ENCODE peak calls at places on chromosomes 4 and X, in ten cellular contexts. One of them, this sample, is unnamed.

GRCh38 chrX:123835661-123836371 is 24.0 kb upstream of the XIAP start:
- DNase-seq in GM23338: no peak
- DNase-seq in KBM-7: no peak
- DNase-seq in HTR-8/SVneo: peak
- DNase-seq in stimulated activated CD4-positive, alpha-beta T cell treated with anti-CD3 and anti-CD28 coated beads, Interleukin-4, amount 100 ng/mL, for 4 hours: no peak
- DNase-seq in hepatocyte: peak
- DNase-seq in activated T-cell treated with anti-CD3 and anti-CD28 coated beads for 48 hours: peak
- DNase-seq in MM.1S: no peak
- DNase-seq in ecto neural progenitor cell: no peak
- DNase-seq in NCI-H345: no peak
- DNase-seq in this sample: no peak

GRCh38 chr4:148654131-148654530 is 211.9 kb upstream of the NR3C2 start:
- DNase-seq in GM23338: no peak
- DNase-seq in KBM-7: no peak
- DNase-seq in HTR-8/SVneo: no peak
- DNase-seq in stimulated activated CD4-positive, alpha-beta T cell treated with anti-CD3 and anti-CD28 coated beads, Interleukin-4, amount 100 ng/mL, for 4 hours: no peak
- DNase-seq in hepatocyte: no peak
- DNase-seq in activated T-cell treated with anti-CD3 and anti-CD28 coated beads for 48 hours: no peak
- DNase-seq in MM.1S: no peak
- DNase-seq in ecto neural progenitor cell: no peak
- DNase-seq in NCI-H345: no peak
- DNase-seq in this sample: no peak

GRCh38 chrX:135340827-135341226 is 31.5 kb downstream of the ETDC start:
- DNase-seq in GM23338: no peak
- DNase-seq in KBM-7: no peak
- DNase-seq in HTR-8/SVneo: no peak
- DNase-seq in stimulated activated CD4-positive, alpha-beta T cell treated with anti-CD3 and anti-CD28 coated beads, Interleukin-4, amount 100 ng/mL, for 4 hours: no peak
- DNase-seq in hepatocyte: no peak
- DNase-seq in activated T-cell treated with anti-CD3 and anti-CD28 coated beads for 48 hours: no peak
- DNase-seq in MM.1S: no peak
- DNase-seq in ecto neural progenitor cell: no peak
- DNase-seq in NCI-H345: no peak
- DNase-seq in this sample: no peak

GRCh38 chrX:47235691-47236103 is 2.9 kb downstream of the USP11 start:
- DNase-seq in GM23338: no peak
- DNase-seq in KBM-7: no peak
- DNase-seq in HTR-8/SVneo: no peak
- DNase-seq in stimulated activated CD4-positive, alpha-beta T cell treated with anti-CD3 and anti-CD28 coated beads, Interleukin-4, amount 100 ng/mL, for 4 hours: no peak
- DNase-seq in hepatocyte: no peak
- DNase-seq in activated T-cell treated with anti-CD3 and anti-CD28 coated beads for 48 hours: no peak
- DNase-seq in MM.1S: no peak
- DNase-seq in ecto neural progenitor cell: no peak
- DNase-seq in NCI-H345: no peak
- DNase-seq in this sample: no peak

GRCh38 chr4:181293541-181293940 is 949.7 kb upstream of the TENM3 start:
- DNase-seq in GM23338: no peak
- DNase-seq in KBM-7: no peak
- DNase-seq in HTR-8/SVneo: no peak
- DNase-seq in stimulated activated CD4-positive, alpha-beta T cell treated with anti-CD3 and anti-CD28 coated beads, Interleukin-4, amount 100 ng/mL, for 4 hours: no peak
- DNase-seq in hepatocyte: no peak
- DNase-seq in activated T-cell treated with anti-CD3 and anti-CD28 coated beads for 48 hours: no peak
- DNase-seq in MM.1S: no peak
- DNase-seq in ecto neural progenitor cell: no peak
- DNase-seq in NCI-H345: no peak
- DNase-seq in this sample: no peak

GRCh38 chrX:74419861-74420193 is 1.5 kb upstream of the SLC16A2 start:
- DNase-seq in GM23338: peak
- DNase-seq in KBM-7: no peak
- DNase-seq in HTR-8/SVneo: no peak
- DNase-seq in stimulated activated CD4-positive, alpha-beta T cell treated with anti-CD3 and anti-CD28 coated beads, Interleukin-4, amount 100 ng/mL, for 4 hours: peak
- DNase-seq in hepatocyte: peak
- DNase-seq in activated T-cell treated with anti-CD3 and anti-CD28 coated beads for 48 hours: no peak
- DNase-seq in MM.1S: no peak
- DNase-seq in ecto neural progenitor cell: no peak
- DNase-seq in NCI-H345: no peak
- DNase-seq in this sample: peak

GRCh38 chrX:41705680-41706374 is 17.1 kb downstream of the GPR34 start:
- DNase-seq in GM23338: no peak
- DNase-seq in KBM-7: peak
- DNase-seq in HTR-8/SVneo: no peak
- DNase-seq in stimulated activated CD4-positive, alpha-beta T cell treated with anti-CD3 and anti-CD28 coated beads, Interleukin-4, amount 100 ng/mL, for 4 hours: no peak
- DNase-seq in hepatocyte: no peak
- DNase-seq in activated T-cell treated with anti-CD3 and anti-CD28 coated beads for 48 hours: no peak
- DNase-seq in MM.1S: peak
- DNase-seq in ecto neural progenitor cell: no peak
- DNase-seq in NCI-H345: no peak
- DNase-seq in this sample: no peak

GRCh38 chr4:182548156-182548555 is 305.0 kb downstream of the TENM3 start:
- DNase-seq in GM23338: no peak
- DNase-seq in KBM-7: no peak
- DNase-seq in HTR-8/SVneo: no peak
- DNase-seq in stimulated activated CD4-positive, alpha-beta T cell treated with anti-CD3 and anti-CD28 coated beads, Interleukin-4, amount 100 ng/mL, for 4 hours: no peak
- DNase-seq in hepatocyte: no peak
- DNase-seq in activated T-cell treated with anti-CD3 and anti-CD28 coated beads for 48 hours: no peak
- DNase-seq in MM.1S: no peak
- DNase-seq in ecto neural progenitor cell: no peak
- DNase-seq in NCI-H345: no peak
- DNase-seq in this sample: no peak

GRCh38 chr4:100841911-100842310 is 324.1 kb upstream of the EMCN start:
- DNase-seq in GM23338: no peak
- DNase-seq in KBM-7: no peak
- DNase-seq in HTR-8/SVneo: no peak
- DNase-seq in stimulated activated CD4-positive, alpha-beta T cell treated with anti-CD3 and anti-CD28 coated beads, Interleukin-4, amount 100 ng/mL, for 4 hours: no peak
- DNase-seq in hepatocyte: no peak
- DNase-seq in activated T-cell treated with anti-CD3 and anti-CD28 coated beads for 48 hours: no peak
- DNase-seq in MM.1S: no peak
- DNase-seq in ecto neural progenitor cell: no peak
- DNase-seq in NCI-H345: no peak
- DNase-seq in this sample: no peak

GRCh38 chr4:3420956-3421355 is 20.8 kb upstream of the HGFAC start:
- DNase-seq in GM23338: no peak
- DNase-seq in KBM-7: no peak
- DNase-seq in HTR-8/SVneo: no peak
- DNase-seq in stimulated activated CD4-positive, alpha-beta T cell treated with anti-CD3 and anti-CD28 coated beads, Interleukin-4, amount 100 ng/mL, for 4 hours: no peak
- DNase-seq in hepatocyte: no peak
- DNase-seq in activated T-cell treated with anti-CD3 and anti-CD28 coated beads for 48 hours: no peak
- DNase-seq in MM.1S: no peak
- DNase-seq in ecto neural progenitor cell: no peak
- DNase-seq in NCI-H345: no peak
- DNase-seq in this sample: no peak

GRCh38 chrX:15864629-15865028 is 10.0 kb upstream of the AP1S2 start:
- DNase-seq in GM23338: no peak
- DNase-seq in KBM-7: no peak
- DNase-seq in HTR-8/SVneo: no peak
- DNase-seq in stimulated activated CD4-positive, alpha-beta T cell treated with anti-CD3 and anti-CD28 coated beads, Interleukin-4, amount 100 ng/mL, for 4 hours: no peak
- DNase-seq in hepatocyte: no peak
- DNase-seq in activated T-cell treated with anti-CD3 and anti-CD28 coated beads for 48 hours: no peak
- DNase-seq in MM.1S: no peak
- DNase-seq in ecto neural progenitor cell: no peak
- DNase-seq in NCI-H345: no peak
- DNase-seq in this sample: no peak

GRCh38 chrX:129701624-129702069 is 37.1 kb upstream of the XPNPEP2 start:
- DNase-seq in GM23338: no peak
- DNase-seq in KBM-7: no peak
- DNase-seq in HTR-8/SVneo: no peak
- DNase-seq in stimulated activated CD4-positive, alpha-beta T cell treated with anti-CD3 and anti-CD28 coated beads, Interleukin-4, amount 100 ng/mL, for 4 hours: no peak
- DNase-seq in hepatocyte: no peak
- DNase-seq in activated T-cell treated with anti-CD3 and anti-CD28 coated beads for 48 hours: no peak
- DNase-seq in MM.1S: no peak
- DNase-seq in ecto neural progenitor cell: no peak
- DNase-seq in NCI-H345: no peak
- DNase-seq in this sample: no peak

GRCh38 chr4:169620846-169621228 is 459 bp downstream of the CLCN3 start:
- DNase-seq in GM23338: peak
- DNase-seq in KBM-7: no peak
- DNase-seq in HTR-8/SVneo: no peak
- DNase-seq in stimulated activated CD4-positive, alpha-beta T cell treated with anti-CD3 and anti-CD28 coated beads, Interleukin-4, amount 100 ng/mL, for 4 hours: no peak
- DNase-seq in hepatocyte: peak
- DNase-seq in activated T-cell treated with anti-CD3 and anti-CD28 coated beads for 48 hours: no peak
- DNase-seq in MM.1S: peak
- DNase-seq in ecto neural progenitor cell: no peak
- DNase-seq in NCI-H345: peak
- DNase-seq in this sample: peak

GRCh38 chr4:95472538-95472937 is 76.2 kb downstream of the UNC5C start:
- DNase-seq in GM23338: no peak
- DNase-seq in KBM-7: no peak
- DNase-seq in HTR-8/SVneo: no peak
- DNase-seq in stimulated activated CD4-positive, alpha-beta T cell treated with anti-CD3 and anti-CD28 coated beads, Interleukin-4, amount 100 ng/mL, for 4 hours: no peak
- DNase-seq in hepatocyte: no peak
- DNase-seq in activated T-cell treated with anti-CD3 and anti-CD28 coated beads for 48 hours: no peak
- DNase-seq in MM.1S: no peak
- DNase-seq in ecto neural progenitor cell: no peak
- DNase-seq in NCI-H345: no peak
- DNase-seq in this sample: no peak

GRCh38 chr4:66023061-66023460 is 352.8 kb upstream of the EPHA5 start:
- DNase-seq in GM23338: no peak
- DNase-seq in KBM-7: no peak
- DNase-seq in HTR-8/SVneo: no peak
- DNase-seq in stimulated activated CD4-positive, alpha-beta T cell treated with anti-CD3 and anti-CD28 coated beads, Interleukin-4, amount 100 ng/mL, for 4 hours: no peak
- DNase-seq in hepatocyte: no peak
- DNase-seq in activated T-cell treated with anti-CD3 and anti-CD28 coated beads for 48 hours: no peak
- DNase-seq in MM.1S: no peak
- DNase-seq in ecto neural progenitor cell: no peak
- DNase-seq in NCI-H345: no peak
- DNase-seq in this sample: no peak

GRCh38 chrX:45952030-45952429 is 593.2 kb downstream of the ZNF674 start:
- DNase-seq in GM23338: peak
- DNase-seq in KBM-7: no peak
- DNase-seq in HTR-8/SVneo: no peak
- DNase-seq in stimulated activated CD4-positive, alpha-beta T cell treated with anti-CD3 and anti-CD28 coated beads, Interleukin-4, amount 100 ng/mL, for 4 hours: no peak
- DNase-seq in hepatocyte: no peak
- DNase-seq in activated T-cell treated with anti-CD3 and anti-CD28 coated beads for 48 hours: no peak
- DNase-seq in MM.1S: no peak
- DNase-seq in ecto neural progenitor cell: no peak
- DNase-seq in NCI-H345: no peak
- DNase-seq in this sample: no peak

GRCh38 chr4:1462009-1462767 is 55.9 kb upstream of the NKX1-1 start:
- DNase-seq in GM23338: no peak
- DNase-seq in KBM-7: no peak
- DNase-seq in HTR-8/SVneo: no peak
- DNase-seq in stimulated activated CD4-positive, alpha-beta T cell treated with anti-CD3 and anti-CD28 coated beads, Interleukin-4, amount 100 ng/mL, for 4 hours: no peak
- DNase-seq in hepatocyte: no peak
- DNase-seq in activated T-cell treated with anti-CD3 and anti-CD28 coated beads for 48 hours: no peak
- DNase-seq in MM.1S: no peak
- DNase-seq in ecto neural progenitor cell: peak
- DNase-seq in NCI-H345: no peak
- DNase-seq in this sample: no peak

GRCh38 chr4:41939016-41939623 is 3.9 kb downstream of the TMEM33 start:
- DNase-seq in GM23338: peak
- DNase-seq in KBM-7: peak
- DNase-seq in HTR-8/SVneo: no peak
- DNase-seq in stimulated activated CD4-positive, alpha-beta T cell treated with anti-CD3 and anti-CD28 coated beads, Interleukin-4, amount 100 ng/mL, for 4 hours: no peak
- DNase-seq in hepatocyte: peak
- DNase-seq in activated T-cell treated with anti-CD3 and anti-CD28 coated beads for 48 hours: no peak
- DNase-seq in MM.1S: no peak
- DNase-seq in ecto neural progenitor cell: no peak
- DNase-seq in NCI-H345: no peak
- DNase-seq in this sample: no peak

GRCh38 chr4:17805580-17805979 is 5.0 kb downstream of the DCAF16 start:
- DNase-seq in GM23338: no peak
- DNase-seq in KBM-7: no peak
- DNase-seq in HTR-8/SVneo: no peak
- DNase-seq in stimulated activated CD4-positive, alpha-beta T cell treated with anti-CD3 and anti-CD28 coated beads, Interleukin-4, amount 100 ng/mL, for 4 hours: no peak
- DNase-seq in hepatocyte: no peak
- DNase-seq in activated T-cell treated with anti-CD3 and anti-CD28 coated beads for 48 hours: no peak
- DNase-seq in MM.1S: no peak
- DNase-seq in ecto neural progenitor cell: no peak
- DNase-seq in NCI-H345: no peak
- DNase-seq in this sample: no peak

GRCh38 chr4:78560296-78560963 is 8.9 kb downstream of the ANXA3 start:
- DNase-seq in GM23338: no peak
- DNase-seq in KBM-7: no peak
- DNase-seq in HTR-8/SVneo: peak
- DNase-seq in stimulated activated CD4-positive, alpha-beta T cell treated with anti-CD3 and anti-CD28 coated beads, Interleukin-4, amount 100 ng/mL, for 4 hours: no peak
- DNase-seq in hepatocyte: peak
- DNase-seq in activated T-cell treated with anti-CD3 and anti-CD28 coated beads for 48 hours: no peak
- DNase-seq in MM.1S: no peak
- DNase-seq in ecto neural progenitor cell: no peak
- DNase-seq in NCI-H345: no peak
- DNase-seq in this sample: no peak

GRCh38 chrX:73851014-73852009 is 288.3 kb downstream of the CHIC1 start:
- DNase-seq in GM23338: no peak
- DNase-seq in KBM-7: no peak
- DNase-seq in HTR-8/SVneo: no peak
- DNase-seq in stimulated activated CD4-positive, alpha-beta T cell treated with anti-CD3 and anti-CD28 coated beads, Interleukin-4, amount 100 ng/mL, for 4 hours: no peak
- DNase-seq in hepatocyte: no peak
- DNase-seq in activated T-cell treated with anti-CD3 and anti-CD28 coated beads for 48 hours: no peak
- DNase-seq in MM.1S: peak
- DNase-seq in ecto neural progenitor cell: no peak
- DNase-seq in NCI-H345: no peak
- DNase-seq in this sample: peak

GRCh38 chr4:148730766-148731165 is 288.6 kb upstream of the NR3C2 start:
- DNase-seq in GM23338: no peak
- DNase-seq in KBM-7: no peak
- DNase-seq in HTR-8/SVneo: no peak
- DNase-seq in stimulated activated CD4-positive, alpha-beta T cell treated with anti-CD3 and anti-CD28 coated beads, Interleukin-4, amount 100 ng/mL, for 4 hours: no peak
- DNase-seq in hepatocyte: no peak
- DNase-seq in activated T-cell treated with anti-CD3 and anti-CD28 coated beads for 48 hours: no peak
- DNase-seq in MM.1S: no peak
- DNase-seq in ecto neural progenitor cell: no peak
- DNase-seq in NCI-H345: no peak
- DNase-seq in this sample: no peak

GRCh38 chr4:1767770-1768366 is 25.2 kb upstream of the FGFR3 start:
- DNase-seq in GM23338: peak
- DNase-seq in KBM-7: peak
- DNase-seq in HTR-8/SVneo: peak
- DNase-seq in stimulated activated CD4-positive, alpha-beta T cell treated with anti-CD3 and anti-CD28 coated beads, Interleukin-4, amount 100 ng/mL, for 4 hours: peak
- DNase-seq in hepatocyte: peak
- DNase-seq in activated T-cell treated with anti-CD3 and anti-CD28 coated beads for 48 hours: peak
- DNase-seq in MM.1S: peak
- DNase-seq in ecto neural progenitor cell: peak
- DNase-seq in NCI-H345: peak
- DNase-seq in this sample: no peak

GRCh38 chr4:176565044-176565443 is 227.7 kb downstream of the VEGFC start:
- DNase-seq in GM23338: no peak
- DNase-seq in KBM-7: no peak
- DNase-seq in HTR-8/SVneo: peak
- DNase-seq in stimulated activated CD4-positive, alpha-beta T cell treated with anti-CD3 and anti-CD28 coated beads, Interleukin-4, amount 100 ng/mL, for 4 hours: no peak
- DNase-seq in hepatocyte: no peak
- DNase-seq in activated T-cell treated with anti-CD3 and anti-CD28 coated beads for 48 hours: no peak
- DNase-seq in MM.1S: no peak
- DNase-seq in ecto neural progenitor cell: no peak
- DNase-seq in NCI-H345: no peak
- DNase-seq in this sample: no peak

GRCh38 chr4:168162604-168163003 is 70.3 kb downstream of the ANXA10 start:
- DNase-seq in GM23338: no peak
- DNase-seq in KBM-7: no peak
- DNase-seq in HTR-8/SVneo: no peak
- DNase-seq in stimulated activated CD4-positive, alpha-beta T cell treated with anti-CD3 and anti-CD28 coated beads, Interleukin-4, amount 100 ng/mL, for 4 hours: no peak
- DNase-seq in hepatocyte: peak
- DNase-seq in activated T-cell treated with anti-CD3 and anti-CD28 coated beads for 48 hours: no peak
- DNase-seq in MM.1S: no peak
- DNase-seq in ecto neural progenitor cell: no peak
- DNase-seq in NCI-H345: no peak
- DNase-seq in this sample: peak

GRCh38 chrX:70476934-70477733 is 32.5 kb downstream of the DLG3 start:
- DNase-seq in GM23338: peak
- DNase-seq in KBM-7: peak
- DNase-seq in HTR-8/SVneo: peak
- DNase-seq in stimulated activated CD4-positive, alpha-beta T cell treated with anti-CD3 and anti-CD28 coated beads, Interleukin-4, amount 100 ng/mL, for 4 hours: no peak
- DNase-seq in hepatocyte: peak
- DNase-seq in activated T-cell treated with anti-CD3 and anti-CD28 coated beads for 48 hours: no peak
- DNase-seq in MM.1S: no peak
- DNase-seq in ecto neural progenitor cell: no peak
- DNase-seq in NCI-H345: peak
- DNase-seq in this sample: peak

This sample was measured in pancreas.